ENCODE peak calls at places on chromosomes 7 and 10, in six cellular contexts. H is IMR-90, V is mesendoderm, A is H9, Z is neuronal stem cell, T is H1. I is an unnamed sample.

GRCh38 chr10:80187465-80188409 is 17.6 kb downstream of the ANXA11 start:
- DNase-seq in H (no peak), V (no peak), A (no peak), Z (no peak), T (no peak), I (no peak)

GRCh38 chr7:142012825-142013506 is 17.3 kb downstream of the MGAM start:
- DNase-seq in H (no peak), V (peak; percentile 68), A (peak; percentile 48), Z (peak; percentile 0), T (no peak), I (no peak)

GRCh38 chr10:113062977-113063967 is 113.2 kb downstream of the TCF7L2 start:
- DNase-seq in H (peak; percentile 62), V (peak; percentile 99), A (peak; percentile 57), Z (no peak), T (no peak), I (peak; percentile 90)

GRCh38 chr10:19782430-19783089 is 33.7 kb upstream of the PLXDC2 start:
- DNase-seq in H (no peak), V (no peak), A (no peak), Z (no peak), T (no peak), I (no peak)

GRCh38 chr10:29470843-29471482 is 163.8 kb downstream of the SVIL start:
- DNase-seq in H (no peak), V (peak; percentile 25), A (no peak), Z (no peak), T (no peak), I (no peak)

GRCh38 chr7:79159040-79159664 is 294.3 kb downstream of the MAGI2 start:
- DNase-seq in H (no peak), V (peak; percentile 22), A (no peak), Z (no peak), T (no peak), I (no peak)

GRCh38 chr7:82051641-82052040 is 281.8 kb upstream of the HGF start:
- DNase-seq in H (no peak), V (peak; percentile 79), A (no peak), Z (no peak), T (no peak), I (peak; percentile 26)

GRCh38 chr10:122703483-122704448 is 4.1 kb upstream of the C10orf120 start:
- DNase-seq in H (peak; percentile 35), V (peak; percentile 80), A (peak; percentile 83), Z (peak; percentile 46), T (peak; percentile 46), I (peak; percentile 37)

GRCh38 chr7:151851160-151851751 is 25.7 kb downstream of the PRKAG2 start:
- DNase-seq in H (no peak), V (no peak), A (no peak), Z (no peak), T (no peak), I (no peak)

GRCh38 chr10:82377608-82378007 is 502.6 kb downstream of the NRG3 start:
- DNase-seq in H (no peak), V (peak; percentile 71), A (no peak), Z (peak; percentile 8), T (no peak), I (peak; percentile 37)

GRCh38 chr10:6753644-6754043 is 173.6 kb upstream of the PRKCQ start:
- DNase-seq in H (no peak), V (no peak), A (peak; percentile 69), Z (no peak), T (no peak), I (no peak)

GRCh38 chr7:41955475-41956243 is 252.8 kb upstream of the INHBA start:
- DNase-seq in H (peak; percentile 99), V (peak; percentile 98), A (peak; percentile 76), Z (peak; percentile 59), T (peak; percentile 57), I (peak; percentile 95)

GRCh38 chr7:133650067-133650466 is 397.2 kb downstream of the EXOC4 start:
- DNase-seq in H (peak; percentile 69), V (no peak), A (no peak), Z (no peak), T (no peak), I (peak; percentile 56)

GRCh38 chr10:6486280-6486679 is 93.8 kb downstream of the PRKCQ start:
- DNase-seq in H (no peak), V (no peak), A (no peak), Z (no peak), T (no peak), I (no peak)

GRCh38 chr10:26481914-26482550 is 43.9 kb downstream of the APBB1IP start:
- DNase-seq in H (no peak), V (no peak), A (no peak), Z (no peak), T (no peak), I (no peak)

GRCh38 chr7:6640246-6640721 is 3.2 kb downstream of the ZNF316 start:
- DNase-seq in H (peak; percentile 31), V (peak; percentile 97), A (peak; percentile 95), Z (no peak), T (peak; percentile 51), I (peak; percentile 50)

GRCh38 chr10:62112325-62112724 is 156.3 kb downstream of the RTKN2 start:
- DNase-seq in H (no peak), V (no peak), A (no peak), Z (no peak), T (no peak), I (no peak)

GRCh38 chr10:127973810-127974311 is 67.0 kb downstream of the PTPRE start:
- DNase-seq in H (no peak), V (peak; percentile 60), A (peak; percentile 71), Z (no peak), T (peak; percentile 36), I (peak; percentile 54)

GRCh38 chr7:2735744-2736143 is 47.7 kb downstream of the AMZ1 start:
- DNase-seq in H (no peak), V (no peak), A (no peak), Z (no peak), T (no peak), I (no peak)

GRCh38 chr10:89785095-89785494 is 83.7 kb downstream of the KIF20B start:
- DNase-seq in H (no peak), V (peak; percentile 61), A (no peak), Z (no peak), T (no peak), I (no peak)

GRCh38 chr7:105493928-105494325 is 28.1 kb downstream of the PUS7 start:
- DNase-seq in H (peak; percentile 98), V (no peak), A (no peak), Z (no peak), T (no peak), I (peak; percentile 83)

GRCh38 chr7:105488219-105488571 is 33.9 kb downstream of the PUS7 start:
- DNase-seq in H (no peak), V (no peak), A (no peak), Z (no peak), T (no peak), I (peak; percentile 8)

GRCh38 chr7:105493196-105493927 is 28.7 kb downstream of the PUS7 start:
- DNase-seq in H (peak; percentile 36), V (no peak), A (no peak), Z (no peak), T (no peak), I (no peak)

GRCh38 chr7:105487559-105488218 is 34.4 kb downstream of the PUS7 start:
- DNase-seq in H (peak; percentile 94), V (peak; percentile 32), A (no peak), Z (peak; percentile 2), T (no peak), I (peak; percentile 82)

DNA sequence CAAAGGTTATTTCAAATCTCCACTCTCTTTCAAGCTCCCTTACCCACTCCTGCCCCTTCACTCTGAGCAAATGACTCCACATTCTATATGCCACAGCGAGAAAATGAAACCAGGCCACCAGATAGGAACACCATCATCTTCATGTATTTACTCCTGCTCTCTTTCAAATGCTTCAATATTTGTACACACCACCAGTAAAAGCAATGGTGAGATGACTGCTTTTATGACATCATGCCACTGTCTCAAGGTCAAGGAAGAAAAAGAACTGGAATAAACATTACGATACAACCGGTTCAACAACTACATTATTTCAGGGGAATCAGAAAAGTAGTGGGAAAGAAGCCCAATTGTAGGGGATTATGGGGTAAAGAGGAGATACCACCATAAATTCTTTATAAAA is 32.7 kb downstream of the PUS7 start:
- DNase-seq in H (no peak), V (no peak), A (no peak), Z (no peak), T (no peak), I (peak; percentile 22)
- H3K9ac ChIP-seq in H (peak overlapping the region; percentile 29), V (no peak overlapping the region), A (no peak overlapping the region), Z (no peak overlapping the region), T (no peak overlapping the region), I (no peak overlapping the region)

DNA sequence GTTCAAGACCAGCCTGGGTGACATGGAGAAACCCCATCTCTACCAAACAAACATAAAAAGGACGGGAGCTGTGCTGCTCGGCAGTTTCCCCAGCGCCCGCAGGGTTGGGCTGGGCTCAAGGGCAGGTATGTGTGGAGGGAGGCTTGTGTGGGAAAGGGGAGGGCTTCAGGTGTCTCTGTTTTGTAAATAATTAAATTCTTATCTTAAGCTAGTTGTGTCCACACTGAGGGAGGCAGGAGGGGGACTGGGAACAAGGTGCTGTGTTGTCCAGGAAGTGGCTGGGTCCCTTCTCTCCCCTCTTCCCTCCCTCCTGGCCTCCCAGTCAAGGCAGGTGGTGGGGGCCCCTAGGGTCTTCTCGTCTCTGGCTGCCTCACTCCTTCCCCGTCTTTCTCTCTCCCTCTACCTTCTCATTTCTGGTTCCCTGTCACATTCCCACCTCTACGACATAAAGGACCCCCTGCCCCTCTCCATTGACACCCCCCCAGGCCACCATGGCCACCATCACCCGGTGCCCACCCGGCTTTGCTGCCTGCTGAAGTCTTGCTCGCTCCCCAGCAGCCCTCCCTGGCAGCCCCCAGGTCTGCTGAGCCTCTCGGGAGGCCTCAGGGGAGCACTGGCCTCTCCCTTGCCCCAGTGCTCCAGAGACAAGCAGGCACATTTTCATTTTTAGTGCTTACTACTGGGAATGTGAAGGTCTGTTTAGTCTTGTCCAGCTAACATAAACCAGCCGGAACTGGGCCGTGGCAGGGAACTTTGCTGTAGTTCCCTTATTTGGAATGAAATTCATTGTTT is 19.3 kb downstream of the NEURL1 start:
- DNase-seq in H (no peak), V (no peak), A (peak; percentile 24), Z (no peak), T (no peak), I (peak; percentile 43)
- H2AK5ac ChIP-seq in H (no peak overlapping the region), V (no peak overlapping the region), A (no peak overlapping the region), Z (no peak overlapping the region), T (no peak overlapping the region), I (no peak overlapping the region)

GRCh38 chr7:16912540-16912939 is 30.8 kb upstream of the AGR3 start:
- DNase-seq in H (no peak), V (no peak), A (no peak), Z (no peak), T (no peak), I (no peak)
- H2BK5ac ChIP-seq in H (no peak overlapping the region), V (no peak overlapping the region), A (no peak overlapping the region), Z (no peak overlapping the region), T (no peak overlapping the region), I (no peak overlapping the region)

DNA sequence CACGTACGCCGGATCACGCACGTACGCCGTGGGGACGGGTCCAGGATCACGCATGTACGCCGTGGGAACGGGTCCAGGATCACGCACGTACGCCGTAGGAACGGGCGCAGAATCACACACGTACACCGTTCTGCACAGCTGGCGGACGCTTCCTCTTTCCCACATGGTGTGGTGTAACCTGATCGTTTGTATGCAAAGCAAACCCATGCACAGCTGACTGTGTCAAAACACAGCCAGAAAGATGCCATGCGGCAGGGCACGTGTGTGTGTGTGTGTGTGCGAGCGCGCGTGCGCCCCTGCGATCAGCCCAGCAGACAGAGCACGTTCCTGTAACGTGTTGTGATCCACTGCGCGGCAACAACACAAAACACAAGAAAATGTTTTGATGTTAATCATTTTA is 573.6 kb downstream of the DNAJB6 start:
- DNase-seq in H (no peak), V (no peak), A (no peak), Z (no peak), T (no peak), I (no peak)
- H3K9ac ChIP-seq in H (no peak overlapping the region), V (no peak overlapping the region), A (no peak overlapping the region), Z (peak overlapping the region; percentile 72), T (no peak overlapping the region), I (no peak overlapping the region)

I was measured in mesenchymal stem cell.